ENCODE peak calls at places on chromosomes 12 and 14, in six cellular contexts. B is GM12891, S is H1, R is K562, W is HepG2, H is GM12878. V is an unnamed sample.

GRCh38 chr14:77375164-77375950 is 1.5 kb downstream of the TMED8 start:
- DNase-seq in B (no peak), H (no peak), S (no peak), R (peak; percentile 15), W (no peak), V (no peak)

GRCh38 chr12:27460471-27460978 is 14.0 kb downstream of the SMCO2 start:
- DNase-seq in S (no peak), R (no peak), W (no peak), B (no peak), H (peak; percentile 4), V (no peak)

GRCh38 chr14:81427348-81428058 is 27.4 kb upstream of the STON2 start:
- DNase-seq in W (no peak), R (peak; percentile 91), H (no peak), S (no peak), B (no peak), V (no peak)

GRCh38 chr12:128583453-128583852 is 240.3 kb downstream of the SLC15A4 start:
- DNase-seq in B (no peak), S (peak; percentile 23), H (no peak), W (no peak), R (peak; percentile 3), V (no peak)

GRCh38 chr14:71380271-71380670 is 473.0 kb downstream of the PCNX1 start:
- DNase-seq in R (no peak), W (no peak), H (no peak), B (no peak), S (no peak), V (no peak)

GRCh38 chr14:65302571-65303184 is 109.9 kb upstream of the FUT8 start:
- DNase-seq in R (no peak), H (peak; percentile 98), B (no peak), S (no peak), W (no peak), V (no peak)

GRCh38 chr12:60263146-60263545 is 667.3 kb downstream of the SLC16A7 start:
- DNase-seq in W (no peak), H (no peak), B (no peak), S (no peak), R (no peak), V (no peak)

GRCh38 chr14:88989911-88990310 is 165.5 kb downstream of the TTC8 start:
- DNase-seq in H (no peak), W (no peak), B (no peak), R (no peak), S (no peak), V (no peak)

GRCh38 chr12:117188961-117189724 is 1.1 kb downstream of the FBXO21 start:
- DNase-seq in H (no peak), R (no peak), B (no peak), W (no peak), S (no peak), V (no peak)

GRCh38 chr12:29732211-29732992 is 51.3 kb downstream of the TMTC1 start:
- DNase-seq in S (no peak), H (no peak), B (no peak), W (no peak), R (no peak), V (no peak)

GRCh38 chr12:3236345-3237153 is 159.4 kb downstream of the TSPAN9 start:
- DNase-seq in B (no peak), R (peak; percentile 49), H (no peak), W (peak; percentile 29), S (no peak), V (no peak)

GRCh38 chr12:49808686-49809368 is 19.4 kb downstream of the NCKAP5L start:
- DNase-seq in S (no peak), R (no peak), W (no peak), B (no peak), H (no peak), V (no peak)

GRCh38 chr12:2691340-2692111 is 103.2 kb upstream of the FKBP4 start:
- DNase-seq in B (peak; percentile 70), R (no peak), H (peak; percentile 15), W (no peak), S (no peak), V (peak; percentile 53)

GRCh38 chr12:22803725-22804124 is 178.8 kb downstream of the ETNK1 start:
- DNase-seq in W (no peak), B (no peak), H (no peak), S (no peak), R (peak; percentile 2), V (no peak)

GRCh38 chr12:95739561-95740313 is 50.8 kb downstream of the NTN4 start:
- DNase-seq in H (no peak), R (no peak), S (no peak), B (no peak), W (no peak), V (no peak)

GRCh38 chr14:100271247-100271939 is 32.4 kb downstream of the YY1 start:
- DNase-seq in B (no peak), S (no peak), W (peak; percentile 66), H (no peak), R (peak; percentile 21), V (no peak)

GRCh38 chr12:9951026-9951652 is 19.0 kb upstream of the CLEC2A start:
- DNase-seq in B (no peak), H (peak; percentile 24), S (no peak), R (no peak), W (no peak), V (no peak)

GRCh38 chr14:100692859-100693558 is 33.7 kb upstream of the DLK1 start:
- DNase-seq in R (no peak), H (no peak), S (peak; percentile 15), B (no peak), W (peak; percentile 65), V (no peak)

GRCh38 chr12:108750471-108751402 is 19.4 kb upstream of the CORO1C start:
- DNase-seq in S (no peak), W (no peak), B (no peak), H (no peak), R (no peak), V (no peak)

GRCh38 chr12:4857472-4858291 is 52.0 kb upstream of the KCNA1 start:
- DNase-seq in H (peak; percentile 34), B (peak; percentile 58), S (peak; percentile 50), R (peak; percentile 53), W (peak; percentile 41), V (peak; percentile 47)

GRCh38 chr14:24848427-24848826 is 201.5 kb downstream of the STXBP6 start:
- DNase-seq in B (no peak), H (no peak), S (no peak), W (no peak), R (no peak), V (no peak)

GRCh38 chr14:61749867-61750266 is 12.4 kb upstream of the SNAPC1 start:
- DNase-seq in R (peak; percentile 43), H (no peak), S (no peak), W (peak; percentile 45), B (no peak), V (no peak)

GRCh38 chr12:108856428-108857157 is 790 bp downstream of the SSH1 start:
- DNase-seq in H (no peak), S (no peak), B (no peak), W (peak; percentile 25), R (peak; percentile 59), V (no peak)

GRCh38 chr12:6996040-6996441 is 22.2 kb downstream of the LPCAT3 start:
- DNase-seq in B (no peak), R (peak; percentile 61), W (peak; percentile 63), S (no peak), H (no peak), V (no peak)

GRCh38 chr12:32754101-32754500 is 1.6 kb downstream of the YARS2 start:
- DNase-seq in B (no peak), S (no peak), W (no peak), R (peak; percentile 16), H (no peak), V (no peak)
- TF ChIP-seq TAF1 in B (no peak), S (no peak), W (no peak), R (no peak), H (no peak), V (no peak)

DNA sequence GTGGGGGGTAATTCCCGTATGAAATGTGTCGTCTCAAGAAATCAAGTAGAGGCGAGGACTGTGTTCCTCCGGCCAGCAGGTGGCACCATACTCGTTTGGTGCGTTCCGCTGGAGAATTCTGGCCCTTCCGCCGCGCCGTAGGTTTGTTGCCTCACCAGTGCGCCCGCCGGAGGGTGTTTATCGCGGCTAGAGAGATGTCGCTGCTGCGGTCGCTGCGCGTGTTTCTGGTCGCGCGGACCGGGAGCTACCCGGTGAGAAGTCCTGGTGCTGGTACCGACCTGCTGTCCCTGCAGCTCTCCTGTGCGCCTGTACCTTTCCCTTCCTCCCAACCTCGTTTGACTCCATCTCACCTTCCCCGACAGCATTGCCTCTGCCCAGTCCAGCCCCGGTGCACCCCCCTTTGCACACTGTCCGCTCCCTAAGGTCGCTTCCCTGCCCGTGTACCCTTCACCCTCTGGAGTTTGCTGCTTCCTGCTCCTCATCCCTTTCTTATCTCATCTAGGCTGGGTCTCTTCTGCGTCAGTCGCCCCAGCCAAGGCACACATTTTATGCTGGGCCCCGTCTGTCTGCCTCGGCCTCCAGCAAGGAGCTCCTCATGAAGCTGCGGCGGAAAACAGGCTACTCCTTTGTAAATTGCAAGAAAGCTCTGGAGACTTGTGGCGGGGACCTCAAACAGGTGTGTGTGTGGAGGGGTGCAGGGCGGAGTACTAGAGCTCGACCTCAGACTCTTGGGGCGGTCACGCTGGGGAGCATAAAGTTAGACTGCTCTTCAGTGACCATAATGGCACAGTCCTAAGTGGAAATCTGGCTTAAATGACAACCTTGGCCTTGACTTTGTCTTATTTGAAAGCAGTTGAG is at the start of gene TSFM:
- DNase-seq in R (peak; percentile 98), W (peak; percentile 85), B (peak; percentile 74), H (peak; percentile 68), S (peak; percentile 77), V (peak; percentile 66)
- TF ChIP-seq POLR2A in R (peak; percentile 97), W (peak; percentile 89), B (peak; percentile 90), H (peak; percentile 96), S (no peak), V (peak; percentile 92)

DNA sequence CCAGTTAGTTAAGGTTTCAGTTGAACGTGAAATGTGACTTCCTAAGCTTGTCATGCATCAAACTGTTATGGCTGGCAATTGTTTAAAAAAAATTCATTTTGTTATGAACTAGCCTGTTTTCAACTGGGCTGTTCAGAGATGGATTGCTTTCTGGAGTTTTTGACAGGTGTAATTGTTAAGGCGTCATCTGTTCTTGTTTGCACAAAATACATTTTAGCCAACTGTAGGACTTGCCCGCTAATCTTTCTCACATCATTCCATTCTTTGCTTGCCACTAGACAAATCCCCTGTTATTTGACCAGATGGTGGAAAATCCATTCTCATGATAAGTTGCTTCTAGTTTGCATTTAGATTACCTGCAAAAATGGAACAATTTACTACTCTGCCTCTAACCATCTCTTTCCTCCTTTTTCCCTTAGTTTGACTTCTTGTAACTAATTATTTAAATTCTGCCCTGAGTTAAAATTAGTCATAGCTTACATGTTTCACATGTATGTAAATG is 114.3 kb downstream of the NPAS3 start:
- DNase-seq in W (no peak), S (no peak), B (no peak), H (no peak), R (no peak), V (no peak)
- TF ChIP-seq TAF1 in W (no peak), S (no peak), B (no peak), H (no peak), R (no peak), V (no peak)

DNA sequence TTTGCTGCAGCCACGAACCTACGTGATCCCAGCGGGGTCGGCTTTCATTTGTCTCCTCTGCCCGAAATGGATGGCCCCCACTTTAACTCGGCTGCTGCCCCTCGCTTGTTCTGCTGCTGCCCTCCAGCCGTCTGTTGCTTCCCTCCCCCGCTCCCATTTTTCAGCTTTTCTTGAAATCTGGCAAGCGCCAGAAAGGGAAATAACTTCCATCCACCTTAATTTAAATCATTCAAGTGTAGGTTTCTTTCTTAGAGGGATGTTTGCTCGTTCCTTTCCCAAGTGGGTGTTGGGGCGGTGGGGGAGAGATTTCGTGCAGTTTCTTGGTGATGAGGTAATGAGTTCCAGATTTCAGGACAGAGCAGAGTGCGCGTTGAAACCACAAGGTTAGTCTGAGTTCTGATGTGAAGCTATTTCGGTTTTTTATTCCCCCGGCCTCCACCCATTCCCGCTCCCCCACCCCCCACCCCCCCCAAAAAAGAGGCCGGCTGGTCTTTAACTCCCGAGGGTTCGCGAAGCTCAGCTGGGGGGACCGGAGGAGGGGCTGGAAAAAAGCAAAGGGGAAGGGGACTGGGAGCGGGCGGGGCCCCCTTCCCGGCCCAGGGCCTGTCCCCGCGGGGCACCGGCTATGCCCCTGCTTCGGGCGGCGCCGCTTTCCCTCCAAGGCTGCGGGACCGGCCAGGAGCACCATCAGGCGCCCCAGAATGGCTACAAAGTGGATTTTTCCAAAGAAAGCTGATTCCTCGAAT is 2.2 kb upstream of the ZFP36L1 start:
- DNase-seq in W (no peak), S (no peak), B (no peak), R (peak; percentile 57), H (no peak), V (no peak)
- TF ChIP-seq POLR2A in W (no peak), S (peak; percentile 77), B (peak; percentile 62), R (peak; percentile 21), H (peak; percentile 73), V (peak; percentile 53)